ENCODE peak calls at places on chromosomes 12 and 14, in four cellular contexts. H is HCT116, M is ovary, I is endodermal cell. E is an unnamed sample.
A peak's percentile ranks its signal among the peaks of the same experiment; 100 is the strongest.

GRCh38 chr12:132904718-132905328 is 17.4 kb upstream of the CHFR start:
- DNase-seq in H (no peak), M (peak; percentile 88), I (peak; percentile 96), E (peak; percentile 91)

GRCh38 chr12:118166946-118167345 is 31.0 kb downstream of the PEBP1 start:
- DNase-seq in H (no peak), M (no peak), I (no peak), E (no peak)

GRCh38 chr12:96979532-96979931 is 72.5 kb downstream of the NEDD1 start:
- DNase-seq in H (no peak), M (no peak), I (no peak), E (no peak)

GRCh38 chr12:109464642-109465351 is 12.3 kb downstream of the KCTD10 start:
- DNase-seq in H (no peak), M (no peak), I (no peak), E (no peak)

GRCh38 chr14:92317511-92317910 is 5.5 kb upstream of the SLC24A4 start:
- DNase-seq in H (no peak), M (no peak), I (no peak), E (no peak)

GRCh38 chr12:13182881-13183280 is 13.6 kb upstream of the EMP1 start:
- DNase-seq in H (no peak), M (no peak), I (peak; percentile 38), E (no peak)

GRCh38 chr14:93132472-93133065 is 16.8 kb upstream of the ITPK1 start:
- DNase-seq in H (no peak), M (no peak), I (peak; percentile 70), E (peak; percentile 79)

GRCh38 chr12:116601933-116602809 is 43.0 kb downstream of the MAP1LC3B2 start:
- DNase-seq in H (no peak), M (no peak), I (no peak), E (no peak)

GRCh38 chr12:29830391-29830790 is 46.6 kb upstream of the TMTC1 start:
- DNase-seq in H (no peak), M (no peak), I (no peak), E (no peak)

GRCh38 chr12:7937867-7938506 is 2.0 kb upstream of the SLC2A3 start:
- DNase-seq in H (no peak), M (no peak), I (no peak), E (no peak)

GRCh38 chr14:50319721-50320120 is 7.6 kb downstream of the DMAC2L start:
- DNase-seq in H (no peak), M (no peak), I (no peak), E (no peak)

GRCh38 chr12:95218852-95219171 is 1.2 kb downstream of the VEZT start:
- DNase-seq in H (no peak), M (no peak), I (no peak), E (peak; percentile 47)

GRCh38 chr14:49754570-49755097 is 13.3 kb upstream of the KLHDC2 start:
- DNase-seq in H (no peak), M (no peak), I (no peak), E (no peak)

GRCh38 chr12:54217774-54218221 is 29.0 kb upstream of the SMUG1 start:
- DNase-seq in H (no peak), M (peak; percentile 76), I (peak; percentile 94), E (peak; percentile 34)

GRCh38 chr12:121184984-121185894 is 24.7 kb upstream of the P2RX4 start:
- DNase-seq in H (no peak), M (no peak), I (no peak), E (no peak)

GRCh38 chr12:16603916-16604575 is 1.9 kb downstream of the LMO3 start:
- DNase-seq in H (no peak), M (no peak), I (peak; percentile 56), E (no peak)

GRCh38 chr12:114967187-114967586 is 283.2 kb upstream of the TBX3 start:
- DNase-seq in H (no peak), M (no peak), I (peak; percentile 54), E (no peak)

GRCh38 chr12:2264622-2265306 is 212.0 kb downstream of the CACNA1C start:
- DNase-seq in H (no peak), M (peak; percentile 8), I (peak; percentile 47), E (no peak)

GRCh38 chr14:100692859-100693558 is 33.7 kb upstream of the DLK1 start:
- DNase-seq in H (peak; percentile 91), M (no peak), I (peak; percentile 65), E (no peak)

GRCh38 chr14:78238141-78238540 is 68.0 kb downstream of the NRXN3 start:
- DNase-seq in H (no peak), M (no peak), I (peak; percentile 14), E (no peak)

GRCh38 chr12:28457785-28458184 is 267.5 kb downstream of the CCDC91 start:
- DNase-seq in H (no peak), M (no peak), I (no peak), E (no peak)

GRCh38 chr12:7395950-7396349 is 48.0 kb downstream of the CD163L1 start:
- DNase-seq in H (no peak), M (no peak), I (no peak), E (no peak)

GRCh38 chr14:21098134-21098891 is at the start of gene ZNF219:
- DNase-seq in H (no peak), M (peak; percentile 80), I (peak; percentile 88), E (peak; percentile 75)

GRCh38 chr14:54737132-54737711 is 165.4 kb downstream of the GCH1 start:
- DNase-seq in H (no peak), M (no peak), I (no peak), E (no peak)

GRCh38 chr14:89720741-89721315 is 233.7 kb downstream of the EFCAB11 start:
- DNase-seq in H (no peak), M (no peak), I (peak; percentile 48), E (no peak)
- H3K27ac ChIP-seq in H (no peak overlapping the region), M (no peak overlapping the region), I (no peak overlapping the region), E (no peak overlapping the region)

DNA sequence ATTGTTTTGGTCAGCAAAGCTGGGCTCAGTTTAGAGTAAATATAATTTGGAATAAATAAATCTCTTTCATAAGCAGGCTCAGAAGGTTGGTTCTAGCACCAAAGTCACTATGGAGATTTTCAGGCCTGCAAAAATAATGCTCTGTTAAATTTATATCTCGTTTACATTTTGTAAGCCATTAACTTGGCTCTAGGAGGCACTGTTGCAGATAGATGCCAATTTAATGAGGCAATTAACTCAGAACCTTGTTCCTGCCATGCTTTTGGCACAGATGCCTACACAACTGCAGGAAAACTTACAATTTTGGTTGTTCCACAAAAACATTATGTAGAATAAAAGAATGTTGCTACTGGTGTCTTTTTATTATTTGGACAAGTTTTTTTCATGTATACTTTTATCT is 428.1 kb downstream of the FLRT2 start:
- DNase-seq in H (no peak), M (no peak), I (no peak), E (no peak)
- TF ChIP-seq CTCF in H (no peak), M (no peak), I (peak; percentile 58), E (no peak)

GRCh38 chr12:9024512-9024911 is 35.2 kb downstream of the KLRG1 start:
- DNase-seq in H (no peak), M (no peak), I (no peak), E (no peak)
- H3K4me1 ChIP-seq in H (no peaks in the 10 kb centered on the region), M (no peaks in the 10 kb centered on the region), I (no peaks in the 10 kb centered on the region), E (no peaks in the 10 kb centered on the region)

DNA sequence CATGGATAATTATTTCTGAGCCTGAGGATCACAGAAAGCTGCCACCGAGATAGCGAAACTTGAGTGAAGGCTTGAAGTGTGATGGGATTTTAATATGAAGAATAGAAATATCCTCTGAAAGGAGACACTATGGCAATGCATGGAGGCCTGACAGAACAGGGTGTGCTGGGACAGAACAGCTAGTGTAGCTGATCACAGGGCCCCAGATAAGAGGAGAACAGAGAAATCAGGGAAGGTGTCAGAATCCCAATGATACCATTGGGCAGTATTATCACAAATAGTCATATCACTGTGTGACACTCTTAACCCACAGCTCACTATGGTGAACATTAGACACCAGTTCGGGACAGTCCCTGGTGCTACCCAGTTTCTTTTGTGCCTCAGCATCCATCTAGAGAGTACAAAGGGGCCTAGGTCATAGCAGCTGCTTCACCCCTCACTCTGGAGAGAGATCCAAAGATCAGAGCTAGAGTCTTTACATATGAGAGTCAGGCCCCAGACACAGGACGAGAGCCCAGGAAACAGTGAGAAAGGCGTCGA is 506 bp upstream of the OR10P1 start:
- DNase-seq in H (no peak), M (no peak), I (peak; percentile 38), E (no peak)
- H3K27ac ChIP-seq in H (no peak overlapping the region), M (no peak overlapping the region), I (no peak overlapping the region), E (no peak overlapping the region)

DNA sequence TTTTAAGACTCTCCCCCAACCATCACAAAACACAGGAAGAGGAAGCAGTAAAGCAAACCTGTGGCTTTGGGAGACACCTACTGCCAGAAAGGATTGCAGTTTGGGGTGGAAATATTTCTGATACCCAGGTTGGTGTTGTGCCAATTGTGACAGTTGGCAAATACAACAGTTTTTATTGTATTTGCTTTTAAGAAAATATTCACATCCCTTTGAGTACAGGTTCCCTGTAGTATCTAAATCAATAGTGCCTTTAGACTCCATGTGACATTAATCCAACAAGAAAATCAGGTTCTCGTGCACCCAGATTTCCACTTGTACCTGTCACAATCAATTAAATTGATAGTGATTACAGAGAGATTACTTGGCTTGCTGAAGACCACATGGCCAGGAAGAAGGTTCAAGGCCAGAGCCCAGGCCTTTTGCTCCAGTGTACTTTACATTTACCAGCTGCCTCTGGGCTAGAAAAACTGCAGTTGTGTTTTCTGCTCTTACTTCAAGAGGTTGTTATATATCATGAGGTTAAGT is 361.2 kb downstream of the ATP23 start:
- DNase-seq in H (no peak), M (no peak), I (no peak), E (peak; percentile 15)
- TF ChIP-seq CTCF in H (no peak), M (no peak), I (no peak), E (no peak)

DNA sequence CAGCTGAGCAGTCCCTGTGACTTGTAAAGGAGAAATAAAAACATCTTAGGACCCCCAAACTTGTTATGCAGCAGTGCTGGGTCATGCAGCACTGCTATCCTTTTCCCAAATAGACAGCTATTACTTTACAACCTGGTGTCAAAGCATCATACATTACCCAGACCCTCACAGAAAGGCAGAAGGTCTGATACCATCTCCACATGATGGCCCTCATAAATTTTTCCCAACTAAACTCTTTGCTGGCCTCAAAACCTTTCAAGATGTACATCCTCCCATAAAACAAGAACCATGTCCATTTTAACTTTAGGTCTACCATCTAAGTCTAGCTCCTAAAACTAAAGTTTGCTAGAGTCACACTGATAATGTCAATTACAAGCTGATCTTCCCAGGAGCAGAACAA is 8.7 kb upstream of the RESF1 start:
- DNase-seq in H (no peak), M (no peak), I (no peak), E (no peak)
- H3K4me1 ChIP-seq in H (no peaks in the 10 kb centered on the region), M (no peaks in the 10 kb centered on the region), I (no peaks in the 10 kb centered on the region), E (no peaks in the 10 kb centered on the region)

GRCh38 chr12:101941306-101942000 is 64.1 kb downstream of the DRAM1 start:
- DNase-seq in H (no peak), M (no peak), I (no peak), E (no peak)
- H3K27ac ChIP-seq in H (no peak overlapping the region), M (no peak overlapping the region), I (no peak overlapping the region), E (no peak overlapping the region)

DNA sequence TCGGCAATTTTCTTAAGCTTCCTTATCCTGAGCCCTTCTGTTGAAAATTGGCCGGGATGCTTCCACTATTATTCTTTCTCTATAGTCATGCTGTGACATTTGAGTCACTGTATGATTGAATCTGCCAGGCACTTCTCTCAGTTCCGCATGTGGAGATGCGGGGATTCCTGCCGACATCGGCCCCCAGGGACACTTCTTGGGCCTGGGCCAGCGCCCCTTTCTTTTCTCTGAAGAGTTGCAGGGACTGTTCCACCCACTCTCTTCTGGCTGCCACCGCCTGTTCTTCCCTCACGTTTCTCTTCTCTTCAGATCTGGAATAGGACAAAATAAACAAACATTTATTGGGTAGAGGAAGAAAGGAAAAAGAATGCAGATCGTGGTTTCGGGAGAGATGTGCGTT is 310.1 kb downstream of the ETNK1 start:
- DNase-seq in H (no peak), M (no peak), I (peak; percentile 62), E (no peak)
- TF ChIP-seq CTCF in H (no peak), M (no peak), I (peak; percentile 29), E (no peak)

E was measured in testis.